ENCODE peak calls at places on chromosomes 5 and 9, in eight cellular contexts. One of them, this sample, is unnamed.
A peak's percentile ranks its signal among the peaks of the same experiment; 100 is the strongest.

GRCh38 chr5:173823721-173824567 is 64.2 kb upstream of the CPEB4 start:
- DNase-seq in lower lobe of right lung: no peak
- DNase-seq in H1: no peak
- DNase-seq in IMR-90: peak; percentile 85
- DNase-seq in SJSA1: peak; percentile 71
- DNase-seq in right lobe of liver: peak; percentile 91
- DNase-seq in A549: peak; percentile 93
- DNase-seq in Peyer's patch: peak; percentile 61
- DNase-seq in this sample: no peak

GRCh38 chr5:142277796-142278195 is 47.0 kb downstream of the SPRY4 start:
- DNase-seq in H1: no peak
- DNase-seq in IMR-90: no peak
- DNase-seq in Peyer's patch: no peak
- DNase-seq in right lobe of liver: no peak
- DNase-seq in lower lobe of right lung: no peak
- DNase-seq in A549: no peak
- DNase-seq in SJSA1: no peak
- DNase-seq in this sample: no peak

GRCh38 chr9:37913480-37914153 is 9.7 kb upstream of the SLC25A51 start:
- DNase-seq in lower lobe of right lung: peak; percentile 76
- DNase-seq in right lobe of liver: peak; percentile 81
- DNase-seq in Peyer's patch: peak; percentile 91
- DNase-seq in H1: peak; percentile 99
- DNase-seq in IMR-90: peak; percentile 72
- DNase-seq in SJSA1: peak; percentile 69
- DNase-seq in A549: peak; percentile 78
- DNase-seq in this sample: peak; percentile 61

GRCh38 chr5:172757394-172758010 is 13.5 kb downstream of the DUSP1 start:
- DNase-seq in right lobe of liver: no peak
- DNase-seq in IMR-90: no peak
- DNase-seq in A549: no peak
- DNase-seq in Peyer's patch: no peak
- DNase-seq in lower lobe of right lung: no peak
- DNase-seq in SJSA1: no peak
- DNase-seq in H1: no peak
- DNase-seq in this sample: no peak

GRCh38 chr9:16321461-16322119 is 548.9 kb downstream of the BNC2 start:
- DNase-seq in Peyer's patch: peak; percentile 32
- DNase-seq in H1: no peak
- DNase-seq in IMR-90: peak; percentile 61
- DNase-seq in right lobe of liver: no peak
- DNase-seq in A549: peak; percentile 39
- DNase-seq in lower lobe of right lung: no peak
- DNase-seq in SJSA1: no peak
- DNase-seq in this sample: no peak

GRCh38 chr5:90645024-90645610 is 86.5 kb downstream of the ADGRV1 start:
- DNase-seq in A549: peak; percentile 4
- DNase-seq in SJSA1: no peak
- DNase-seq in Peyer's patch: no peak
- DNase-seq in H1: no peak
- DNase-seq in IMR-90: no peak
- DNase-seq in lower lobe of right lung: no peak
- DNase-seq in right lobe of liver: no peak
- DNase-seq in this sample: no peak

GRCh38 chr5:16486679-16487078 is 21.1 kb upstream of the ZNF622 start:
- DNase-seq in Peyer's patch: peak; percentile 49
- DNase-seq in H1: no peak
- DNase-seq in A549: no peak
- DNase-seq in lower lobe of right lung: no peak
- DNase-seq in SJSA1: no peak
- DNase-seq in right lobe of liver: no peak
- DNase-seq in IMR-90: no peak
- DNase-seq in this sample: no peak

GRCh38 chr5:99076600-99077253 is 147.9 kb upstream of the CHD1 start:
- DNase-seq in H1: no peak
- DNase-seq in IMR-90: no peak
- DNase-seq in right lobe of liver: no peak
- DNase-seq in A549: no peak
- DNase-seq in SJSA1: no peak
- DNase-seq in Peyer's patch: no peak
- DNase-seq in lower lobe of right lung: no peak
- DNase-seq in this sample: no peak

GRCh38 chr5:124103671-124104070 is 591.7 kb downstream of the CSNK1G3 start:
- DNase-seq in right lobe of liver: no peak
- DNase-seq in A549: no peak
- DNase-seq in lower lobe of right lung: no peak
- DNase-seq in IMR-90: peak; percentile 3
- DNase-seq in SJSA1: peak; percentile 61
- DNase-seq in Peyer's patch: no peak
- DNase-seq in H1: no peak
- DNase-seq in this sample: no peak

GRCh38 chr5:172005708-172006377 is 595 bp downstream of the FBXW11 start:
- DNase-seq in Peyer's patch: peak; percentile 55
- DNase-seq in H1: peak; percentile 65
- DNase-seq in A549: peak; percentile 25
- DNase-seq in lower lobe of right lung: peak; percentile 51
- DNase-seq in SJSA1: peak; percentile 64
- DNase-seq in IMR-90: no peak
- DNase-seq in right lobe of liver: peak; percentile 51
- DNase-seq in this sample: peak; percentile 23

GRCh38 chr9:126418608-126419007 is 92.0 kb downstream of the MVB12B start:
- DNase-seq in IMR-90: no peak
- DNase-seq in Peyer's patch: no peak
- DNase-seq in SJSA1: no peak
- DNase-seq in A549: no peak
- DNase-seq in H1: no peak
- DNase-seq in right lobe of liver: peak; percentile 33
- DNase-seq in lower lobe of right lung: no peak
- DNase-seq in this sample: no peak
- H3K4me3 ChIP-seq in IMR-90: no peak overlapping the region
- H3K4me3 ChIP-seq in Peyer's patch: no peak overlapping the region
- H3K4me3 ChIP-seq in SJSA1: no peak overlapping the region
- H3K4me3 ChIP-seq in A549: no peak overlapping the region
- H3K4me3 ChIP-seq in H1: no peak overlapping the region
- H3K4me3 ChIP-seq in right lobe of liver: no peak overlapping the region
- H3K4me3 ChIP-seq in lower lobe of right lung: no peak overlapping the region
- H3K4me3 ChIP-seq in this sample: no peak overlapping the region

GRCh38 chr5:139658928-139659667 is 10.9 kb downstream of the CXXC5 start:
- DNase-seq in SJSA1: peak; percentile 95
- DNase-seq in IMR-90: peak; percentile 77
- DNase-seq in H1: no peak
- DNase-seq in Peyer's patch: no peak
- DNase-seq in lower lobe of right lung: no peak
- DNase-seq in A549: peak; percentile 70
- DNase-seq in right lobe of liver: no peak
- DNase-seq in this sample: no peak

GRCh38 chr5:139658501-139658927 is 10.4 kb downstream of the CXXC5 start:
- DNase-seq in Peyer's patch: no peak
- DNase-seq in H1: no peak
- DNase-seq in A549: no peak
- DNase-seq in lower lobe of right lung: no peak
- DNase-seq in IMR-90: peak; percentile 51
- DNase-seq in SJSA1: no peak
- DNase-seq in right lobe of liver: no peak
- DNase-seq in this sample: no peak

GRCh38 chr5:139659673-139660072 is 11.5 kb downstream of the CXXC5 start:
- DNase-seq in IMR-90: no peak
- DNase-seq in right lobe of liver: no peak
- DNase-seq in Peyer's patch: no peak
- DNase-seq in A549: no peak
- DNase-seq in H1: no peak
- DNase-seq in lower lobe of right lung: no peak
- DNase-seq in SJSA1: no peak
- DNase-seq in this sample: no peak

GRCh38 chr5:139660916-139661814 is 13.0 kb downstream of the CXXC5 start:
- DNase-seq in IMR-90: peak; percentile 95
- DNase-seq in right lobe of liver: no peak
- DNase-seq in Peyer's patch: peak; percentile 82
- DNase-seq in H1: no peak
- DNase-seq in SJSA1: peak; percentile 93
- DNase-seq in lower lobe of right lung: peak; percentile 90
- DNase-seq in A549: peak; percentile 64
- DNase-seq in this sample: no peak

DNA sequence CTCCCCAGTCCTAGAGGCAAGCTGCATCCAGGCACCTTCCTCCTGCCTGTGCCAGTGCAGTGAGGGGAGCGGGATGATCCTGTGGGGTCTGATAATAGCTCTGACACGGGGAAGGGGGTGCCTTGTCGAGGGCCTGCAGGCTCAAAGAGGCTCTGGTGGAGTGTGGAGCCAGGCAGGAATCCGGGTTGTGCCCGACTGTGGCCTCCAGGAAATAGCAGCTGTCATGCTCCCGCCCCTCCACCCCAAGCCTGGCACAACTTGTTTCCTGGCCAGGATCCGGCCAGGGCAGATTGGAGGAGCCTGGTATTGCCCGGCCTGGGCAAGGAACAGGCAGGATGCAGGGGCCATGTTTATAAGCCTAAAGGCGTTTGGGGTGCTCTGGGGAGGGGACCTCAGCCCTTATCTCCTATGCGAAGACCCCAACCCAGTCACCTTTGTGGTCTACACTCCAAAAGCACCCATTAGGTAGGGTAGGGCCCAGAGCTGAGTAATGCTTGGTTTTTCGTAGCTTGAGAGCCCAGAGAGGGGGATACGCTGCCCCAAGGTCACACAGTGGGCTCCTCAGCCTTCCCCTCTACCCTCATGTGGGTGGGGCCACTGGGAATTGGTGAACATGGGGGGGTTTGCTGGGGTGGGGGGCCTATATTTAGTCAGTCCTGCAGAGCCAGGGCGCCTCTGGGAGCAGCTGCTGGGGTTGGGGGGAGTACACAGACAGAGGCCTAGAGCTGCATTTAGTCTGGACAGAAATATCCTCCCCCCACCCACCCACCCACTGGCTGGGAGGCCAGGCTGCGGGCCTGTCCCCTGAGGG is 12.2 kb downstream of the CXXC5 start:
- DNase-seq in H1: no peak
- DNase-seq in lower lobe of right lung: peak; percentile 88
- DNase-seq in right lobe of liver: peak; percentile 89
- DNase-seq in IMR-90: no peak
- DNase-seq in A549: peak; percentile 68
- DNase-seq in Peyer's patch: peak; percentile 75
- DNase-seq in SJSA1: peak; percentile 80
- DNase-seq in this sample: no peak
- H3K4me1 ChIP-seq in H1: peaks cover 13% of the 10 kb centered on the region
- H3K4me1 ChIP-seq in lower lobe of right lung: peaks cover 99% of the 10 kb centered on the region
- H3K4me1 ChIP-seq in right lobe of liver: peaks cover 18% of the 10 kb centered on the region
- H3K4me1 ChIP-seq in IMR-90: peaks cover 53% of the 10 kb centered on the region
- H3K4me1 ChIP-seq in A549: peaks cover 93% of the 10 kb centered on the region
- H3K4me1 ChIP-seq in Peyer's patch: peaks cover 48% of the 10 kb centered on the region
- H3K4me1 ChIP-seq in SJSA1: peaks cover 66% of the 10 kb centered on the region
- H3K4me1 ChIP-seq in this sample: peaks cover 4% of the 10 kb centered on the region

GRCh38 chr5:67003906-67004729 is 192.5 kb downstream of the CD180 start:
- DNase-seq in Peyer's patch: peak; percentile 96
- DNase-seq in A549: peak; percentile 83
- DNase-seq in SJSA1: peak; percentile 75
- DNase-seq in H1: peak; percentile 84
- DNase-seq in IMR-90: peak; percentile 88
- DNase-seq in right lobe of liver: peak; percentile 91
- DNase-seq in lower lobe of right lung: peak; percentile 81
- DNase-seq in this sample: peak; percentile 91

GRCh38 chr5:67003373-67003905 is 193.2 kb downstream of the CD180 start:
- DNase-seq in lower lobe of right lung: no peak
- DNase-seq in A549: no peak
- DNase-seq in right lobe of liver: no peak
- DNase-seq in H1: no peak
- DNase-seq in SJSA1: no peak
- DNase-seq in IMR-90: no peak
- DNase-seq in Peyer's patch: no peak
- DNase-seq in this sample: no peak

GRCh38 chr5:67000794-67001475 is 195.7 kb downstream of the CD180 start:
- DNase-seq in SJSA1: no peak
- DNase-seq in A549: no peak
- DNase-seq in H1: no peak
- DNase-seq in Peyer's patch: no peak
- DNase-seq in IMR-90: no peak
- DNase-seq in lower lobe of right lung: no peak
- DNase-seq in right lobe of liver: no peak
- DNase-seq in this sample: no peak

GRCh38 chr5:67004730-67005350 is 191.8 kb downstream of the CD180 start:
- DNase-seq in right lobe of liver: no peak
- DNase-seq in lower lobe of right lung: no peak
- DNase-seq in Peyer's patch: no peak
- DNase-seq in H1: no peak
- DNase-seq in A549: no peak
- DNase-seq in IMR-90: no peak
- DNase-seq in SJSA1: no peak
- DNase-seq in this sample: peak; percentile 10

DNA sequence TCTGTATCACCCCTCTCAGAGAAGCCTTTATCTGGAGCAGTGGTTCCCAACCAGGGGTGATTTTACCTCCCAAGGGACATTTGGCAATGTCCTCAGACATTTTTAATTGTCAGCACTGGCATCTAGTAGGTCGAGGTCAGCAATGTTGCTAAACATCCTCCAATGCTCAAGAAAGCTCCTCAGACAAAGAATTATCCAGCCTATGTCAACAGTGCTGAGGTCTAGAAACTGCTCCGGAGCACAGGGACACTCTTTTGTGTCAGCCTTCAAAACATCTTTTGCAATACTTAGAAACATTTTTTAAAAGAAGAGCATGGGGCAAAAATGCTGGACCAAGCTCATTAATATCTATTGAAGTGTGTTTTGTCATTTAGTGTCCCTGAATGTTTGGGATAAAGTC is 193.8 kb downstream of the CD180 start:
- DNase-seq in lower lobe of right lung: no peak
- DNase-seq in SJSA1: no peak
- DNase-seq in A549: no peak
- DNase-seq in Peyer's patch: no peak
- DNase-seq in H1: no peak
- DNase-seq in right lobe of liver: no peak
- DNase-seq in IMR-90: no peak
- DNase-seq in this sample: no peak
- H3K27ac ChIP-seq in lower lobe of right lung: peak overlapping the region; percentile 88
- H3K27ac ChIP-seq in SJSA1: no peak overlapping the region
- H3K27ac ChIP-seq in A549: no peak overlapping the region
- H3K27ac ChIP-seq in Peyer's patch: peak overlapping the region; percentile 0
- H3K27ac ChIP-seq in H1: no peak overlapping the region
- H3K27ac ChIP-seq in right lobe of liver: no peak overlapping the region
- H3K27ac ChIP-seq in IMR-90: no peak overlapping the region
- H3K27ac ChIP-seq in this sample: peak overlapping the region; percentile 75

GRCh38 chr5:160397492-160397891 is 2.4 kb downstream of the FAM200C start:
- DNase-seq in Peyer's patch: no peak
- DNase-seq in right lobe of liver: no peak
- DNase-seq in SJSA1: no peak
- DNase-seq in IMR-90: no peak
- DNase-seq in H1: no peak
- DNase-seq in lower lobe of right lung: no peak
- DNase-seq in A549: no peak
- DNase-seq in this sample: no peak
- H3K4me3 ChIP-seq in Peyer's patch: no peak overlapping the region
- H3K4me3 ChIP-seq in right lobe of liver: no peak overlapping the region
- H3K4me3 ChIP-seq in SJSA1: no peak overlapping the region
- H3K4me3 ChIP-seq in IMR-90: no peak overlapping the region
- H3K4me3 ChIP-seq in H1: no peak overlapping the region
- H3K4me3 ChIP-seq in lower lobe of right lung: no peak overlapping the region
- H3K4me3 ChIP-seq in A549: no peak overlapping the region
- H3K4me3 ChIP-seq in this sample: no peak overlapping the region

GRCh38 chr5:155952486-155953105 is 374.4 kb upstream of the SGCD start:
- DNase-seq in lower lobe of right lung: no peak
- DNase-seq in right lobe of liver: no peak
- DNase-seq in IMR-90: no peak
- DNase-seq in SJSA1: no peak
- DNase-seq in A549: no peak
- DNase-seq in Peyer's patch: no peak
- DNase-seq in H1: no peak
- DNase-seq in this sample: no peak
- H3K4me1 ChIP-seq in lower lobe of right lung: no peaks in the 10 kb centered on the region
- H3K4me1 ChIP-seq in right lobe of liver: no peaks in the 10 kb centered on the region
- H3K4me1 ChIP-seq in IMR-90: peaks cover 10% of the 10 kb centered on the region
- H3K4me1 ChIP-seq in SJSA1: no peaks in the 10 kb centered on the region
- H3K4me1 ChIP-seq in A549: peaks cover 21% of the 10 kb centered on the region
- H3K4me1 ChIP-seq in Peyer's patch: no peaks in the 10 kb centered on the region
- H3K4me1 ChIP-seq in H1: peaks cover 6% of the 10 kb centered on the region
- H3K4me1 ChIP-seq in this sample: no peaks in the 10 kb centered on the region

GRCh38 chr9:26125693-26126092 is 447.4 kb upstream of the TUSC1 start:
- DNase-seq in SJSA1: no peak
- DNase-seq in lower lobe of right lung: no peak
- DNase-seq in IMR-90: no peak
- DNase-seq in right lobe of liver: no peak
- DNase-seq in Peyer's patch: no peak
- DNase-seq in H1: no peak
- DNase-seq in A549: no peak
- DNase-seq in this sample: no peak
- H3K27ac ChIP-seq in SJSA1: no peak overlapping the region
- H3K27ac ChIP-seq in lower lobe of right lung: no peak overlapping the region
- H3K27ac ChIP-seq in IMR-90: no peak overlapping the region
- H3K27ac ChIP-seq in right lobe of liver: no peak overlapping the region
- H3K27ac ChIP-seq in Peyer's patch: no peak overlapping the region
- H3K27ac ChIP-seq in H1: no peak overlapping the region
- H3K27ac ChIP-seq in A549: no peak overlapping the region
- H3K27ac ChIP-seq in this sample: no peak overlapping the region